ENCODE peak calls at places on chromosomes 1 and 21, in six cellular contexts. Q is kidney tubule cell, G is NCI-H2171, H is RWPE1, R is fibroblast of lung, C is T-helper 17 cell. E is an unnamed sample.

GRCh38 chr1:199010492-199010891 is 371.7 kb downstream of the PTPRC start:
- DNase-seq in Q (no peak), G (no peak), H (no peak), R (no peak), C (no peak), E (no peak)

GRCh38 chr1:230026572-230026971 is 40.5 kb upstream of the GALNT2 start:
- DNase-seq in Q (peak; percentile 12), G (no peak), H (no peak), R (no peak), C (no peak), E (no peak)

GRCh38 chr1:117952386-117952785 is 22.8 kb downstream of the WDR3 start:
- DNase-seq in Q (no peak), G (no peak), H (no peak), R (no peak), C (no peak), E (no peak)

GRCh38 chr1:58999676-59000075 is 215.8 kb upstream of the JUN start:
- DNase-seq in Q (peak; percentile 58), G (no peak), H (no peak), R (no peak), C (no peak), E (no peak)

GRCh38 chr21:46182548-46183336 is 1.5 kb downstream of the SPATC1L start:
- DNase-seq in Q (no peak), G (no peak), H (no peak), R (no peak), C (no peak), E (no peak)

GRCh38 chr1:223726380-223727001 is 14.2 kb downstream of the CAPN2 start:
- DNase-seq in Q (peak; percentile 99), G (no peak), H (peak; percentile 93), R (peak; percentile 97), C (peak; percentile 66), E (no peak)

GRCh38 chr1:78673120-78673519 is 23.5 kb downstream of the IFI44 start:
- DNase-seq in Q (no peak), G (no peak), H (no peak), R (no peak), C (no peak), E (no peak)

GRCh38 chr1:39293375-39294070 is 89.0 kb downstream of the MACF1 start:
- DNase-seq in Q (peak; percentile 86), G (no peak), H (no peak), R (no peak), C (no peak), E (no peak)

GRCh38 chr21:45226540-45227326 is 61.0 kb downstream of the POFUT2 start:
- DNase-seq in Q (peak; percentile 44), G (no peak), H (no peak), R (no peak), C (no peak), E (no peak)

GRCh38 chr1:168081373-168082007 is 55.2 kb downstream of the GPR161 start:
- DNase-seq in Q (peak; percentile 84), G (no peak), H (peak; percentile 22), R (peak; percentile 81), C (no peak), E (no peak)

GRCh38 chr1:55589656-55590297 is 374.6 kb upstream of the USP24 start:
- DNase-seq in Q (no peak), G (no peak), H (peak; percentile 16), R (peak; percentile 44), C (no peak), E (no peak)

E was measured in DMS 273 treated with DMSO at 0.1 percent for 48 hours.